ENCODE peak calls at places on chromosomes 13 and 19, in five cellular contexts. K is breast epithelium, L is K562, J is prostate gland, F is spleen. G is an unnamed sample.
A peak's percentile ranks its signal among the peaks of the same experiment; 100 is the strongest.

GRCh38 chr13:51589793-51590192 is 5.5 kb downstream of the WDFY2 start:
- DNase-seq in J (no peak), L (no peak), K (no peak), F (no peak), G (no peak)

GRCh38 chr13:48110930-48111721 is 16.2 kb upstream of the MED4 start:
- DNase-seq in F (no peak), L (no peak), J (no peak), K (no peak), G (no peak)

GRCh38 chr13:76853481-76853880 is 32.7 kb downstream of the KCTD12 start:
- DNase-seq in L (no peak), K (no peak), J (no peak), F (no peak), G (no peak)

GRCh38 chr19:45376045-45376724 is 5.8 kb upstream of the ERCC2 start:
- DNase-seq in F (no peak), L (no peak), J (peak; percentile 63), K (no peak), G (no peak)

GRCh38 chr19:11481777-11482383 is 1.0 kb upstream of the ELAVL3 start:
- DNase-seq in L (peak; percentile 91), F (peak; percentile 84), K (no peak), J (peak; percentile 21), G (no peak)

GRCh38 chr13:75384881-75385707 is 96.9 kb downstream of the TBC1D4 start:
- DNase-seq in K (no peak), J (no peak), L (peak; percentile 15), F (no peak), G (no peak)

GRCh38 chr19:18464646-18465045 is 26.7 kb upstream of the ISYNA1 start:
- DNase-seq in F (peak; percentile 79), J (peak; percentile 94), K (peak; percentile 80), L (no peak), G (peak; percentile 96)

GRCh38 chr19:33171916-33172359 is 22.2 kb upstream of the LRP3 start:
- DNase-seq in J (no peak), F (peak; percentile 12), K (no peak), L (no peak), G (no peak)

GRCh38 chr13:48662226-48662625 is 8.5 kb downstream of the CYSLTR2 start:
- DNase-seq in F (no peak), J (no peak), K (no peak), L (no peak), G (no peak)

GRCh38 chr19:2802826-2803225 is 16.8 kb upstream of the ZNF554 start:
- DNase-seq in J (no peak), L (no peak), F (no peak), K (no peak), G (no peak)

GRCh38 chr19:28429356-28429755 is 783.6 kb downstream of the UQCRFS1 start:
- DNase-seq in J (no peak), L (no peak), K (no peak), F (no peak), G (no peak)

GRCh38 chr13:105147481-105147880 is 1388.0 kb downstream of the EFNB2 start:
- DNase-seq in L (no peak), J (no peak), F (no peak), K (no peak), G (no peak)

GRCh38 chr13:100068532-100068931 is 20.4 kb upstream of the PCCA start:
- DNase-seq in F (no peak), J (no peak), K (no peak), L (no peak), G (no peak)

GRCh38 chr19:45182758-45183157 is 4.2 kb downstream of the BLOC1S3 start:
- DNase-seq in F (no peak), L (no peak), K (no peak), J (no peak), G (no peak)

GRCh38 chr13:33452873-33453558 is 167.5 kb upstream of the STARD13 start:
- DNase-seq in L (no peak), K (no peak), J (no peak), F (no peak), G (no peak)

GRCh38 chr19:58577581-58578429 is 4.7 kb upstream of the MZF1 start:
- DNase-seq in K (peak; percentile 30), F (peak; percentile 64), J (peak; percentile 3), L (no peak), G (no peak)

GRCh38 chr13:64130600-64130999 is 2715.0 kb upstream of the PCDH20 start:
- DNase-seq in L (no peak), K (no peak), F (peak; percentile 27), J (no peak), G (no peak)

GRCh38 chr19:51754770-51755169 is 3.1 kb upstream of the FPR1 start:
- DNase-seq in J (no peak), L (no peak), K (no peak), F (no peak), G (no peak)

GRCh38 chr13:99655351-99656091 is 154.2 kb downstream of the TM9SF2 start:
- DNase-seq in J (no peak), L (no peak), K (no peak), F (no peak), G (peak; percentile 39)

GRCh38 chr13:36154567-36155231 is 23.5 kb upstream of the DCLK1 start:
- DNase-seq in F (no peak), L (no peak), J (no peak), K (no peak), G (no peak)

GRCh38 chr13:92483894-92484293 is 742.7 kb upstream of the GPC6 start:
- DNase-seq in F (no peak), L (no peak), J (no peak), K (no peak), G (no peak)

DNA sequence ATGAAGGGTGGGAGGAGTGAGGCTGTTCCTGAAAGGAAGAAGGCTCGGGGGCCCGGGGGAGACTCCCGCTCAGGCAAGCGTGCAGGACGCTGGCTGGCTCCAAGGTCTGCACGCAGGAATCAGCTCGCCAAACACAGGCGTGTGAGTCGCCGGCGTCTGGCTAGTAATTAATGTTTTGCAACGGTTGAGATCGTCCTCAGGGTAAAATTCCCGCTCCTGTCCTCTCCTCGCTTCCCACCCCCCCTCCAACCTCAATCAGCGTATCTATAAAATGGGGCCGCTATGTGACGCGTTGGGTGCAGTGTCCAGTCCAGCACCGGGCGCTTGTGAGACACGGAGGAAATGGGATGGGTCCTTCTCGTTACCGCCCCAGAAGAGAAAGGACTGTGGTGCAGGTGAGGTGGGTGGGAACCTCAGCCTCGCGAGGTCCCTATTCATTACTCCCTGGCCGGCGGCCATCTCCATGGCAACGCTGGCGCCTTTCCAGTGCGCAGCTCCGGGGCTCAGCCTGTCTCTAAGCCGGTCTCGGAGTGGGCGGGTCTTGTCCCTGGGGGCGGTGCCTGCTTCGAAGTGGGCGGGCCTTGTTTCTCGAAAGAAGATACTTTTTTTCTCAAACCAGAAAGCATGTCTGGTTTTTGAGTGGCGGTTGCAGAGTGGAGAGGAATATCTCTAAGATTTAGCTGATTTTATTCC is 6.5 kb upstream of the ZNF579 start:
- DNase-seq in L (peak; percentile 96), K (peak; percentile 98), F (peak; percentile 97), J (peak; percentile 93), G (peak; percentile 96)
- TF ChIP-seq POLR2AphosphoS5 in L (no peak), K (peak; percentile 22), F (peak; percentile 57), J (peak; percentile 83), G (peak; percentile 45)

GRCh38 chr19:19900574-19901444 is at the start of gene ZNF93:
- DNase-seq in L (peak; percentile 96), J (peak; percentile 97), F (peak; percentile 93), K (peak; percentile 95), G (peak; percentile 99)
- H3K9me3 ChIP-seq in L (peaks cover 4% of the 10 kb centered on the region), J (no peaks in the 10 kb centered on the region), F (peaks cover 46% of the 10 kb centered on the region), K (peaks cover 19% of the 10 kb centered on the region), G (no peaks in the 10 kb centered on the region)

GRCh38 chr13:84641491-84641890 is 759.2 kb upstream of the SLITRK1 start:
- DNase-seq in J (no peak), F (no peak), K (no peak), L (no peak), G (no peak)

GRCh38 chr13:84651288-84651687 is 769.0 kb upstream of the SLITRK1 start:
- DNase-seq in K (no peak), L (no peak), F (no peak), J (no peak), G (no peak)

GRCh38 chr13:84649853-84650252 is 767.6 kb upstream of the SLITRK1 start:
- DNase-seq in L (no peak), J (no peak), F (no peak), K (no peak), G (no peak)

GRCh38 chr13:84648069-84648640 is 765.9 kb upstream of the SLITRK1 start:
- DNase-seq in F (no peak), J (no peak), K (no peak), L (no peak), G (no peak)

GRCh38 chr13:84645196-84646071 is 763.2 kb upstream of the SLITRK1 start:
- DNase-seq in K (no peak), J (no peak), F (no peak), L (no peak), G (no peak)
- TF ChIP-seq CTCF in K (no peak), J (no peak), F (no peak), L (no peak), G (no peak)

DNA sequence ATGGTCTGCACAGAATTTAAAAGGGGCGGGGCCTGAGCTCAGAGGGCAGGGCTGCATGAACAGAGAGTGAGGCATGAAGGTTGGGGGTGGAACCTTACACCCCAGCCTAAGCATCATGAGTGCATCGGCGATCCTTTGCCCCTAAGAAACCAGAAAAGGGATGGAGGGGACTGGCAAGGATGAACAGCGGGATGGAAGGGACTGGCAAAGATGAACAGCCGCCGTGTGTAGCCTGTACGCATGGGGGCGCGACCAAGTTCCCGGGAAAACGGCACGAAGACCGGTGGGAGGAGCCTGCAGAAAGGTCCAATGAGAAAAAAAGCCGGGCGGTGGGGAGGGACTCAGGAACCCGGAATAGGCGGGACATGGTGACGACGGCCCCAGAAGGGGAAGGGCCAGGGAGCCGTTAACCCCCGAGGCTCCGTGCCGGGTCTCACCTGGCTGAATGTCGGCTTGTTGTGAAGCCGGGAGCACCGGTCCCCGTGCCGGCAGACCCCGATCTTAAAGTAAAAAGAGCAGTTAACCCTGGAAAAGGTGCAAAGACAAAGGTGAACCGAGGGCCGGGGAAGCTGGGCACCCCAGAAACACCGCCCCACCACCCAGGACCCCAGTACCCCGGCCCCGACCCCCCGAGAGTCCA is 410 bp downstream of the U2AF1L4 start:
- DNase-seq in K (peak; percentile 95), L (peak; percentile 97), F (peak; percentile 98), J (peak; percentile 95), G (peak; percentile 99)
- TF ChIP-seq POLR2AphosphoS5 in K (no peak), L (peak; percentile 66), F (peak; percentile 70), J (peak; percentile 33), G (no peak)

GRCh38 chr19:57105976-57106610 is 13.7 kb upstream of the USP29 start:
- DNase-seq in J (no peak), F (no peak), L (no peak), K (no peak), G (no peak)
- H3K9me3 ChIP-seq in J (no peaks in the 10 kb centered on the region), F (peaks cover 51% of the 10 kb centered on the region), L (no peaks in the 10 kb centered on the region), K (peaks cover 15% of the 10 kb centered on the region), G (peaks cover 12% of the 10 kb centered on the region)

GRCh38 chr19:31693870-31694269 is 344.6 kb upstream of the TSHZ3 start:
- DNase-seq in K (no peak), F (no peak), J (no peak), L (no peak), G (peak; percentile 68)
- TF ChIP-seq CTCF in K (no peak), F (no peak), J (no peak), L (no peak), G (no peak)

GRCh38 chr19:17107546-17108452 is 32.2 kb downstream of the MYO9B start:
- DNase-seq in J (peak; percentile 89), F (peak; percentile 84), K (peak; percentile 77), L (no peak), G (no peak)
- TF ChIP-seq POLR2AphosphoS5 in J (peak; percentile 93), F (peak; percentile 53), K (peak; percentile 86), L (no peak), G (peak; percentile 83)

G was measured in esophagus muscularis mucosa.